ENCODE peak calls at places on chromosomes 4 and X, in nine cellular contexts. Q is MV-4-11, Y is NCI-H1092, H is NCI-H1417, J is D341Med, V is stomach, P is activated T-helper 1 cell treated with Interleukin-2 at 50 U/mL for 16 hours, N is HEK293T, K is aorta. G is an unnamed sample.

GRCh38 chrX:40531056-40531826 is 49.5 kb upstream of the ATP6AP2 start:
- DNase-seq in V (no peak), N (peak; percentile 73), K (no peak), J (no peak), Y (no peak), H (no peak), Q (no peak), P (no peak), G (no peak)

GRCh38 chrX:6052111-6052745 is 176.4 kb downstream of the NLGN4X start:
- DNase-seq in Q (no peak), K (no peak), P (no peak), V (no peak), H (no peak), Y (no peak), J (peak; percentile 42), N (no peak), G (no peak)

GRCh38 chr4:110636677-110637407 is 14.0 kb upstream of the PITX2 start:
- DNase-seq in Y (no peak), Q (no peak), J (peak; percentile 62), P (no peak), K (peak; percentile 65), N (peak; percentile 77), V (no peak), H (no peak), G (no peak)

GRCh38 chr4:113921089-113921842 is 58.2 kb downstream of the ARSJ start:
- DNase-seq in Q (no peak), N (no peak), K (no peak), J (no peak), P (no peak), H (no peak), V (no peak), Y (no peak), G (no peak)

GRCh38 chr4:185194924-185195632 is 8.7 kb downstream of the CFAP97 start:
- DNase-seq in N (no peak), P (no peak), V (no peak), Q (no peak), Y (no peak), J (no peak), K (no peak), H (no peak), G (no peak)

GRCh38 chr4:74671074-74671698 is 123.1 kb downstream of the BTC start:
- DNase-seq in Q (peak; percentile 56), Y (no peak), K (no peak), V (peak; percentile 46), H (peak; percentile 60), N (peak; percentile 45), J (peak; percentile 61), P (peak; percentile 1), G (peak; percentile 42)

GRCh38 chr4:78704981-78705757 is 71.0 kb upstream of the BMP2K start:
- DNase-seq in H (no peak), Y (no peak), N (no peak), K (no peak), J (no peak), Q (no peak), P (no peak), V (no peak), G (no peak)

GRCh38 chr4:168666531-168666930 is 169.7 kb downstream of the PALLD start:
- DNase-seq in H (no peak), V (no peak), J (no peak), Q (no peak), K (no peak), N (no peak), Y (no peak), P (no peak), G (no peak)

GRCh38 chr4:101299899-101300540 is 47.3 kb downstream of the PPP3CA start:
- DNase-seq in Y (no peak), K (no peak), H (no peak), N (no peak), P (no peak), V (no peak), Q (no peak), J (no peak), G (no peak)

GRCh38 chrX:31266172-31267076 is 194.6 kb upstream of the FTHL17 start:
- DNase-seq in K (peak; percentile 84), V (peak; percentile 65), Y (peak; percentile 21), Q (no peak), H (no peak), J (peak; percentile 68), N (peak; percentile 57), P (no peak), G (peak; percentile 52)

GRCh38 chr4:165464338-165464737 is 85.5 kb downstream of the CPE start:
- DNase-seq in J (peak; percentile 36), K (no peak), P (no peak), V (no peak), N (no peak), Y (no peak), Q (no peak), H (no peak), G (no peak)

G was measured in BE2C.